ENCODE peak calls at places on chromosomes 13 and 19, in four cellular contexts. O is astrocyte of the spinal cord, K is gastrocnemius medialis, A is COLO829. B is an unnamed sample.

GRCh38 chr19:21483589-21484170 is 21.7 kb upstream of the ZNF429 start:
- DNase-seq in A (no peak), K (peak), O (no peak), B (peak)

GRCh38 chr13:29472317-29472961 is 123.0 kb downstream of the SLC7A1 start:
- DNase-seq in K (no peak), A (peak), O (peak), B (peak)

GRCh38 chr13:40306817-40307216 is 359.6 kb downstream of the FOXO1 start:
- DNase-seq in O (no peak), A (no peak), K (no peak), B (no peak)

GRCh38 chr19:15935167-15935702 is 906 bp upstream of the CYP4F11 start:
- DNase-seq in O (no peak), A (no peak), K (no peak), B (no peak)

GRCh38 chr13:42707003-42707402 is 74.4 kb upstream of the FAM216B start:
- DNase-seq in A (no peak), K (no peak), O (peak), B (no peak)

GRCh38 chr13:30713133-30713532 is 22.2 kb upstream of the ALOX5AP start:
- DNase-seq in A (no peak), K (peak), O (no peak), B (no peak)

GRCh38 chr13:36362251-36362650 is 16.1 kb upstream of the SPART start:
- DNase-seq in A (no peak), K (no peak), O (peak), B (no peak)

GRCh38 chr13:34070006-34070405 is 252.1 kb downstream of the RFC3 start:
- DNase-seq in O (peak), A (peak), K (no peak), B (no peak)

GRCh38 chr19:55400281-55401087 is 7.1 kb downstream of the UBE2S start:
- DNase-seq in A (no peak), O (no peak), K (no peak), B (no peak)

GRCh38 chr19:17125728-17126677 is 50.4 kb downstream of the MYO9B start:
- DNase-seq in K (peak), O (no peak), A (peak), B (no peak)

GRCh38 chr19:40744554-40745401 is 5.5 kb downstream of the ACTMAP start:
- DNase-seq in A (no peak), K (no peak), O (no peak), B (no peak)

GRCh38 chr13:74839656-74840055 is 642.3 kb downstream of the TBC1D4 start:
- DNase-seq in O (peak), K (no peak), A (no peak), B (no peak)

GRCh38 chr19:48959341-48960239 is 4.9 kb downstream of the BAX start:
- DNase-seq in O (no peak), A (no peak), K (no peak), B (no peak)

GRCh38 chr19:4523306-4524110 is 5.2 kb upstream of the PLIN4 start:
- DNase-seq in K (peak), A (peak), O (no peak), B (no peak)

GRCh38 chr19:30029721-30030510 is 87.9 kb downstream of the URI1 start:
- DNase-seq in K (no peak), O (peak), A (peak), B (no peak)

GRCh38 chr19:17149393-17150135 is 65.6 kb upstream of the USE1 start:
- DNase-seq in O (no peak), K (no peak), A (no peak), B (no peak)

GRCh38 chr19:7078007-7078406 is 8.5 kb downstream of the ZNF557 start:
- DNase-seq in A (no peak), O (no peak), K (no peak), B (no peak)

GRCh38 chr19:40356681-40357595 is 8.4 kb downstream of the PLD3 start:
- DNase-seq in K (no peak), O (peak), A (no peak), B (no peak)

GRCh38 chr19:13986348-13986904 is 19.7 kb downstream of the RFX1 start:
- DNase-seq in O (peak), K (peak), A (no peak), B (peak)

GRCh38 chr13:40568246-40568645 is 98.2 kb downstream of the FOXO1 start:
- DNase-seq in O (no peak), K (no peak), A (no peak), B (no peak)

GRCh38 chr19:29429021-29429420 is 96.8 kb upstream of the VSTM2B start:
- DNase-seq in O (no peak), K (no peak), A (no peak), B (no peak)

B was measured in COR-L47.